ENCODE peak calls at places on chromosome 11, in five cellular contexts. One of them, this sample, is unnamed.

GRCh38 chr11:87083029-87083428 is 45.3 kb downstream of the TMEM135 start:
- DNase-seq in mammary epithelial cell: no peak
- DNase-seq in PC-3: no peak
- DNase-seq in fibroblast of lung: no peak
- DNase-seq in HCT116: no peak
- DNase-seq in this sample: no peak

GRCh38 chr11:119952441-119952840 is 185.5 kb downstream of the TRIM29 start:
- DNase-seq in fibroblast of lung: no peak
- DNase-seq in mammary epithelial cell: no peak
- DNase-seq in PC-3: no peak
- DNase-seq in HCT116: no peak
- DNase-seq in this sample: no peak

GRCh38 chr11:106172389-106172991 is 95.0 kb downstream of the AASDHPPT start:
- DNase-seq in PC-3: peak; percentile 38
- DNase-seq in HCT116: no peak
- DNase-seq in mammary epithelial cell: peak; percentile 14
- DNase-seq in fibroblast of lung: no peak
- DNase-seq in this sample: no peak

GRCh38 chr11:61749607-61750217 is 2.7 kb upstream of the MYRF start:
- DNase-seq in HCT116: no peak
- DNase-seq in PC-3: no peak
- DNase-seq in fibroblast of lung: peak; percentile 55
- DNase-seq in mammary epithelial cell: no peak
- DNase-seq in this sample: no peak

GRCh38 chr11:64763804-64764611 is 4.2 kb upstream of the PYGM start:
- DNase-seq in HCT116: no peak
- DNase-seq in fibroblast of lung: no peak
- DNase-seq in mammary epithelial cell: no peak
- DNase-seq in PC-3: no peak
- DNase-seq in this sample: no peak

GRCh38 chr11:61897387-61898246 is 6.3 kb upstream of the FADS3 start:
- DNase-seq in fibroblast of lung: peak; percentile 20
- DNase-seq in HCT116: no peak
- DNase-seq in mammary epithelial cell: peak; percentile 27
- DNase-seq in PC-3: peak; percentile 81
- DNase-seq in this sample: peak; percentile 46

GRCh38 chr11:67119577-67120391 is 721 bp downstream of the KDM2A start:
- DNase-seq in fibroblast of lung: no peak
- DNase-seq in mammary epithelial cell: peak; percentile 20
- DNase-seq in HCT116: no peak
- DNase-seq in PC-3: peak; percentile 32
- DNase-seq in this sample: peak; percentile 29

GRCh38 chr11:76443254-76443935 is 1.4 kb upstream of the EMSY start:
- DNase-seq in fibroblast of lung: peak; percentile 42
- DNase-seq in PC-3: peak; percentile 29
- DNase-seq in mammary epithelial cell: peak; percentile 19
- DNase-seq in HCT116: no peak
- DNase-seq in this sample: no peak

GRCh38 chr11:8168485-8169257 is at the start of gene RIC3:
- DNase-seq in fibroblast of lung: no peak
- DNase-seq in mammary epithelial cell: peak; percentile 44
- DNase-seq in HCT116: no peak
- DNase-seq in PC-3: no peak
- DNase-seq in this sample: no peak
- TF ChIP-seq EZH2 in fibroblast of lung: peak; percentile 92
- TF ChIP-seq EZH2 in mammary epithelial cell: peak; percentile 74
- TF ChIP-seq EZH2 in HCT116: no peak
- TF ChIP-seq EZH2 in PC-3: no peak
- TF ChIP-seq EZH2 in this sample: no peak

GRCh38 chr11:111748035-111748804 is 18.0 kb downstream of the PPP2R1B start:
- DNase-seq in fibroblast of lung: no peak
- DNase-seq in PC-3: peak; percentile 67
- DNase-seq in HCT116: no peak
- DNase-seq in mammary epithelial cell: no peak
- DNase-seq in this sample: no peak

GRCh38 chr11:111749646-111750045 is 16.5 kb downstream of the PPP2R1B start:
- DNase-seq in mammary epithelial cell: no peak
- DNase-seq in fibroblast of lung: no peak
- DNase-seq in PC-3: no peak
- DNase-seq in HCT116: no peak
- DNase-seq in this sample: no peak

GRCh38 chr11:111743700-111744099 is 22.5 kb downstream of the PPP2R1B start:
- DNase-seq in fibroblast of lung: no peak
- DNase-seq in PC-3: no peak
- DNase-seq in mammary epithelial cell: no peak
- DNase-seq in HCT116: no peak
- DNase-seq in this sample: no peak

DNA sequence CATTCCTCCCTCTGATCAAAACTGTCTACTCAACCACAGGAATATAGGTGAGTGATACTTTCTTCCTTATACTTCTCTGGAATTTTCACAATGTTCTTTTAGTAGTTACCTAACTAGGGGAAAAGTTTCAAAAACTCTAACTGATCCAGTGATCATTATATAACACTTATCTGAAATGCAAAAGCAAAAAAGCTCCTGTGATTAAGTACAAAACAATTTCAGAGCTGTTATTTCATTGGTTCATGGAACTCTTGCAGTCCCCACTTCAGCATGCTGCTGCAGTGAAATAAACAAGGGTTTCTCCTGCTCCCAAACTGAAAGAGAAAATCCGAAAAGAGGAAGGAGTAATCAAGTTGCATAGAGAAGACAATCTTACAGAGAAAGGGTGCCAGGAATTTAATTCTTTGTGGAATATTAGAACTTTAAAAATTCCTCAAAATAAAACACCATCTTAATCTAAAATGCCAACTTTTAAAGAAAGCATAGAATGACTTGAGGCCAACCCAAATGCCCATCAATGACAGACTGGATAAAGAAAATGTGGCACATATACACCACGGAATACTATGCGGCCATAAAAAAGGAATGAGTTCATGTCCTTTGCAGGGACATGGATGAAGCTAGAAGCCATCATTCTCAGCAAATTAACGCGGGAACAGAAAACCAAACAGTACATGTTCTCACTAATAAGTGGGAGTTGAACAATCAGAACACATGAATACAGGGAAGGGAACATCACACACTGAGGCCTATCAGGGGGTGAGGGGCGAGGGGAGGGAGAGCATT is 20.3 kb downstream of the PPP2R1B start:
- DNase-seq in mammary epithelial cell: no peak
- DNase-seq in fibroblast of lung: peak; percentile 67
- DNase-seq in HCT116: no peak
- DNase-seq in PC-3: peak; percentile 32
- DNase-seq in this sample: no peak
- H3K9ac ChIP-seq in mammary epithelial cell: no peak overlapping the region
- H3K9ac ChIP-seq in fibroblast of lung: no peak overlapping the region
- H3K9ac ChIP-seq in HCT116: no peak overlapping the region
- H3K9ac ChIP-seq in PC-3: no peak overlapping the region
- H3K9ac ChIP-seq in this sample: no peak overlapping the region

GRCh38 chr11:3007404-3008010 is 15.4 kb upstream of the NAP1L4 start:
- DNase-seq in HCT116: no peak
- DNase-seq in fibroblast of lung: no peak
- DNase-seq in mammary epithelial cell: no peak
- DNase-seq in PC-3: no peak
- DNase-seq in this sample: no peak
- H3K36me3 ChIP-seq in HCT116: peaks cover 17% of the 10 kb centered on the region
- H3K36me3 ChIP-seq in fibroblast of lung: peaks cover 42% of the 10 kb centered on the region
- H3K36me3 ChIP-seq in mammary epithelial cell: peaks cover 14% of the 10 kb centered on the region
- H3K36me3 ChIP-seq in PC-3: no peaks in the 10 kb centered on the region
- H3K36me3 ChIP-seq in this sample: no peaks in the 10 kb centered on the region

GRCh38 chr11:18050853-18051252 is 4.8 kb upstream of the TPH1 start:
- DNase-seq in fibroblast of lung: no peak
- DNase-seq in PC-3: no peak
- DNase-seq in HCT116: no peak
- DNase-seq in mammary epithelial cell: no peak
- DNase-seq in this sample: no peak

DNA sequence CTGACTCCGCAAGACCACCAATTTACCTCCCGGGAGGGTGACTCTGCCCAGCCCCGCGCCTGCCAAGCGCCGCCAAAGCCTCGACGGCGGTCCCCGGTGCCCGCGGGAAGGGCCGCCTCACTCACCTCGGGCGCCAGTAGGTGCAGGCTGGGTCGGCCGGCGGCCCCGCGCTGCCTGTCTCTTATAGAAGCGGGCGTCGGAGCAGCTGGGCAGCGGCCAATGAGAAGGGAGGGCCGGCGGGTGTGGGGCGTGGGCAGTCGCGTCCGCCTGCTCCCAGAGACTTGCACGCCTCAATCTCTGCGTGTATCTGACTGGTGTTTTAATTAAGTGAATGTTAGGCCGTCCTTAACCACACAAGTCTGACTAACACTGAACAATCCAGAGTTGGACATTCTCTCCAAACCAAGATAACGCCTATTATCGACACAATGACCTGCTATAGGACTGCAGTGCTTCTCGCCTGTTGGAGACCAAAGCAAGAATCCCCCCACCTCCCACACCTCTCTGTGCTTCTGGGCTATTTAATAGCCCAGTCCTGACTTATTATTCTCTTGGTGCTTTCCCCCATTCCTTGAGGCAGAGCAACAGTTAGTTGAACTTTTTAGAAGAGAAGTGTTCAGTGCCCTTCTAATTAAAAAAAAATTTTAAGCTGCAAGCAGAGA is at the start of gene TPH1:
- DNase-seq in HCT116: no peak
- DNase-seq in PC-3: no peak
- DNase-seq in mammary epithelial cell: peak; percentile 76
- DNase-seq in fibroblast of lung: peak; percentile 89
- DNase-seq in this sample: no peak
- TF ChIP-seq EZH2 in HCT116: no peak
- TF ChIP-seq EZH2 in PC-3: no peak
- TF ChIP-seq EZH2 in mammary epithelial cell: no peak
- TF ChIP-seq EZH2 in fibroblast of lung: no peak
- TF ChIP-seq EZH2 in this sample: no peak

DNA sequence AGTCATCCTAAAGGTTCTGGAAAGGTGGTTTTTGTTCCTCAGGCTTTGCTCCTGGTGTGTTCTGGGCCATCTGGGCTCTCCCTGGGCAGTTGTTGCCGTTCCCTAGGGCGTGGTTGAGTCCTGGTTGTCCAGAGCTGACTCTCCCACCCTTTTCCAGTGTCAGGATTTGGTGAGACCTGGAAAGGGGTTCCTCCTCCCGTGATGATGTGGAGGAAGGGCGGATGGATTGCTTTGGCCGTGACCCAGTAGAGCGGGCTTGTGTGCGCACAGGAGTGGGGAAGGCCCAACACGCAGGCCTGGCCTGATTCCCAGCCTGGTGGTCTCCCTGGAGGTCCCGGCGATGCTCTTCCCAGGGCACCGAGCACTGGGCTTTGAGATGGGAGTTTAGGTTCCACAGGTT is 26.1 kb downstream of the TPCN2 start:
- DNase-seq in HCT116: no peak
- DNase-seq in PC-3: no peak
- DNase-seq in fibroblast of lung: peak; percentile 23
- DNase-seq in mammary epithelial cell: peak; percentile 75
- DNase-seq in this sample: no peak
- H3K9ac ChIP-seq in HCT116: peak overlapping the region; percentile 34
- H3K9ac ChIP-seq in PC-3: peak overlapping the region; percentile 18
- H3K9ac ChIP-seq in fibroblast of lung: no peak overlapping the region
- H3K9ac ChIP-seq in mammary epithelial cell: peak overlapping the region; percentile 70
- H3K9ac ChIP-seq in this sample: no peak overlapping the region

DNA sequence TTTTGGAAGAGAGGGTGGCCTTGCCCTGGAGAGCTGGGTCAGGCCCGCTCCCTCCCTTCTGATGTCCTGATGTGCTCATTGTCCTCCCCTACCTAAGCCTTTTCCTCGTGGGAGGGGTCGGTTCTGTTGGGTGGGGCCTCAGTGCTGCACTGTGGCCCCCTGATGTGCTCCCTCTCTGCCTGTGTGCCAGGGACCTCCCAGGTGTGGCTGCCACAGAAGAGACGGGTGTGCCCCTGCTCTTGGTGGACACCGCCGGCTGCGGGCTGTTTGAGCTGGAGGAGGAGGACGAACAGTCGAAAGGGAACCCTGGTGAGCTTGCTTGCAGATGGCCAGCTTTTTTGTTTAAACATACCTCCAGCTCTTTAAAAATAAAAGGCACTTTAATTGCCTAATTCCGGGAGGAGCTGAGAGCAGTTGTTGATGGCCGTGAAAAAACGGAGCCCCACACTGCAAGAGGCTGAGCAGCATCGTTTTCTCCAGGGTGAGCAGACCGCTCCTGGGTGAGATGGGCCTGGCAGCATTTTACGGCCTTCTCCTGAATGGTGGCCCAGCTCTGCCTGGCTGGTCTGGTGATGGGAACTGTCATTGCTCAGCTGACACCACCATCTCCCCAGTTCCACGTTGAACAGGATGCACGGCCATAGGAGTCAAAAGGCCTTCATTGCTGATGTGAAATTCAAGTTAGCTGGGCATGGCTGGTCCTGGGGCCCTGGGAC is 30.1 kb downstream of the IGHMBP2 start:
- DNase-seq in fibroblast of lung: no peak
- DNase-seq in PC-3: no peak
- DNase-seq in HCT116: no peak
- DNase-seq in mammary epithelial cell: no peak
- DNase-seq in this sample: no peak
- H3K36me3 ChIP-seq in fibroblast of lung: peaks cover 21% of the 10 kb centered on the region
- H3K36me3 ChIP-seq in PC-3: peaks cover 46% of the 10 kb centered on the region
- H3K36me3 ChIP-seq in HCT116: peaks cover 21% of the 10 kb centered on the region
- H3K36me3 ChIP-seq in mammary epithelial cell: no peaks in the 10 kb centered on the region
- H3K36me3 ChIP-seq in this sample: peaks cover 4% of the 10 kb centered on the region

This sample was measured in MM.1S.